ENCODE peak calls at places on chromosomes 5 and 9, in six cellular contexts. W, J, E, Q, G and S are unnamed samples.

GRCh38 chr9:112112519-112112918 is 62.6 kb downstream of the SUSD1 start:
- DNase-seq in W (no peak), J (no peak), E (no peak), Q (no peak), G (no peak), S (no peak)

GRCh38 chr5:14105717-14106435 is 37.3 kb upstream of the TRIO start:
- DNase-seq in W (no peak), J (no peak), E (peak; percentile 22), Q (no peak), G (no peak), S (no peak)

GRCh38 chr9:33273972-33274328 is 9.1 kb downstream of the CHMP5 start:
- DNase-seq in W (no peak), J (no peak), E (no peak), Q (no peak), G (no peak), S (no peak)

GRCh38 chr9:86175223-86175622 is 75.9 kb upstream of the GOLM1 start:
- DNase-seq in W (no peak), J (no peak), E (no peak), Q (no peak), G (no peak), S (no peak)

GRCh38 chr9:34588671-34589370 is 703 bp downstream of the CNTFR start:
- DNase-seq in W (no peak), J (no peak), E (no peak), Q (no peak), G (no peak), S (no peak)

GRCh38 chr5:124583469-124584350 is 162.7 kb downstream of the ZNF608 start:
- DNase-seq in W (no peak), J (no peak), E (peak; percentile 65), Q (peak; percentile 14), G (no peak), S (no peak)

GRCh38 chr9:80158150-80158549 is 586.4 kb downstream of the TLE4 start:
- DNase-seq in W (no peak), J (no peak), E (no peak), Q (no peak), G (no peak), S (no peak)

GRCh38 chr9:100700689-100701318 is 122.9 kb downstream of the CAVIN4 start:
- DNase-seq in W (no peak), J (no peak), E (peak; percentile 27), Q (no peak), G (no peak), S (no peak)

GRCh38 chr5:96344678-96345612 is 88.1 kb downstream of the PCSK1 start:
- DNase-seq in W (no peak), J (no peak), E (peak; percentile 64), Q (peak; percentile 35), G (peak; percentile 25), S (no peak)

GRCh38 chr9:33791117-33791516 is 4.2 kb upstream of the PRSS3 start:
- DNase-seq in W (no peak), J (no peak), E (no peak), Q (peak; percentile 60), G (no peak), S (no peak)

GRCh38 chr9:16867571-16868311 is 2.7 kb downstream of the BNC2 start:
- DNase-seq in W (no peak), J (no peak), E (peak; percentile 3), Q (no peak), G (no peak), S (no peak)

GRCh38 chr9:84297162-84297821 is 43.3 kb downstream of the SLC28A3 start:
- DNase-seq in W (no peak), J (no peak), E (no peak), Q (no peak), G (no peak), S (no peak)

GRCh38 chr5:11854926-11855325 is 49.3 kb downstream of the CTNND2 start:
- DNase-seq in W (no peak), J (no peak), E (no peak), Q (no peak), G (no peak), S (no peak)

GRCh38 chr9:93108301-93109041 is 12.5 kb downstream of the CARD19 start:
- DNase-seq in W (no peak), J (peak; percentile 36), E (no peak), Q (no peak), G (no peak), S (peak; percentile 75)

GRCh38 chr5:117982691-117983090 is 1005.7 kb downstream of the DTWD2 start:
- DNase-seq in W (no peak), J (no peak), E (no peak), Q (no peak), G (no peak), S (no peak)

GRCh38 chr9:129270903-129271431 is 92.9 kb upstream of the IER5L start:
- DNase-seq in W (no peak), J (no peak), E (no peak), Q (peak; percentile 28), G (no peak), S (peak; percentile 36)

GRCh38 chr5:21802869-21803490 is 1050.2 kb downstream of the CDH12 start:
- DNase-seq in W (no peak), J (no peak), E (peak; percentile 18), Q (no peak), G (no peak), S (no peak)

GRCh38 chr9:23551171-23551795 is 274.8 kb downstream of the ELAVL2 start:
- DNase-seq in W (no peak), J (no peak), E (no peak), Q (no peak), G (no peak), S (no peak)

GRCh38 chr9:9170735-9171134 is 1371.2 kb upstream of the DMAC1 start:
- DNase-seq in W (no peak), J (no peak), E (no peak), Q (no peak), G (no peak), S (no peak)

GRCh38 chr5:149904293-149904886 is 40.2 kb downstream of the PDE6A start:
- DNase-seq in W (no peak), J (no peak), E (peak; percentile 51), Q (no peak), G (no peak), S (no peak)

GRCh38 chr5:169754737-169755136 is 117.7 kb downstream of the DOCK2 start:
- DNase-seq in W (no peak), J (no peak), E (no peak), Q (no peak), G (no peak), S (no peak)

GRCh38 chr5:107870984-107871383 is 200.2 kb upstream of the EFNA5 start:
- DNase-seq in W (no peak), J (no peak), E (no peak), Q (no peak), G (no peak), S (no peak)

GRCh38 chr9:90961375-90961774 is 159.8 kb downstream of the SYK start:
- DNase-seq in W (no peak), J (peak; percentile 61), E (no peak), Q (no peak), G (no peak), S (no peak)

GRCh38 chr5:67038817-67039603 is 157.6 kb downstream of the CD180 start:
- DNase-seq in W (no peak), J (no peak), E (peak; percentile 31), Q (no peak), G (no peak), S (no peak)

GRCh38 chr5:83931969-83932368 is 211.3 kb upstream of the HAPLN1 start:
- DNase-seq in W (no peak), J (no peak), E (no peak), Q (no peak), G (no peak), S (no peak)

GRCh38 chr5:1792842-1793266 is 6.8 kb downstream of the MRPL36 start:
- DNase-seq in W (peak; percentile 60), J (peak; percentile 32), E (no peak), Q (peak; percentile 62), G (no peak), S (peak; percentile 30)
- H3K27ac ChIP-seq in W (peak overlapping the region; percentile 51), J (no peak overlapping the region), E (no peak overlapping the region), Q (peak overlapping the region; percentile 32), G (no peak overlapping the region), S (no peak overlapping the region)

DNA sequence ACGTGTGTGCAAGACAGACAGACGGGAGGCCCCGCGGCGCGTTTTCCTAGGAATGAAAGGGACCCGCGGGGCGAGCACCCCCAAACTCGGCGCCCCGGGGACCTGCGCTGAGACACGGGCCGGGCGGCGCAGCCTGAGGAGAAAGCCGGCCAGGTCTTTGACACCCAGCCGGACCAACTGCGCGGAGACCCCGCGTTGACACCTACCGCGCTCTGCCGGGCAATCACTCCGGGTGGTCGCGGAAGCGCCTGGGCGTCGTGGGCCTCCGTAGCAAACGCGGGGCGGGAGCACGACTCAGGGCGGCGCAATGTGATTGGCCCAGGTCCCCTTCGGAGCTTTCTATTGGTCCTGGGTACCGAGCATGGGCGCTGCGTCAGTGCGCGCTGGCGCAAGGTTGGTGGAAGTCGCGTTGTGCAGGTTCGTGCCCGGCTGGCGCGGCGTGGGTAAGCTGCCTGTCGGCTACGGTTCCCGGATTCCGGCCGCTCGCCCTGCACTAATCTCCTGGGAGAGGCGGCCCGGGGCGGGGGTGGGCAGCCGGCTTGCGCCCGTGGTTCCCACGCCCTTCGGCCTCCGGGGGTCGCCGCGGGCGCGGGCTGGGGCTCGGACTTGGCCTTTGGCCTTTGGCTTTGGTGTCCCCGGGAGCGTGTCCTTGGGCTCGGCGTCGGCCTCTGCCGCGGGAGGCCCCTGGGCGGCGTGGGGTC is at the start of the genes FASTKD3 and MTRR:
- DNase-seq in W (peak; percentile 79), J (peak; percentile 95), E (peak; percentile 84), Q (peak; percentile 95), G (peak; percentile 93), S (peak; percentile 98)
- H3K4me3 ChIP-seq in W (peak within 1 kb of the TSS; percentile 97), J (peak within 1 kb of the TSS; percentile 90), E (peak within 1 kb of the TSS; percentile 89), Q (peak within 1 kb of the TSS; percentile 96), G (peak within 1 kb of the TSS; percentile 98), S (peak within 1 kb of the TSS; percentile 64)

DNA sequence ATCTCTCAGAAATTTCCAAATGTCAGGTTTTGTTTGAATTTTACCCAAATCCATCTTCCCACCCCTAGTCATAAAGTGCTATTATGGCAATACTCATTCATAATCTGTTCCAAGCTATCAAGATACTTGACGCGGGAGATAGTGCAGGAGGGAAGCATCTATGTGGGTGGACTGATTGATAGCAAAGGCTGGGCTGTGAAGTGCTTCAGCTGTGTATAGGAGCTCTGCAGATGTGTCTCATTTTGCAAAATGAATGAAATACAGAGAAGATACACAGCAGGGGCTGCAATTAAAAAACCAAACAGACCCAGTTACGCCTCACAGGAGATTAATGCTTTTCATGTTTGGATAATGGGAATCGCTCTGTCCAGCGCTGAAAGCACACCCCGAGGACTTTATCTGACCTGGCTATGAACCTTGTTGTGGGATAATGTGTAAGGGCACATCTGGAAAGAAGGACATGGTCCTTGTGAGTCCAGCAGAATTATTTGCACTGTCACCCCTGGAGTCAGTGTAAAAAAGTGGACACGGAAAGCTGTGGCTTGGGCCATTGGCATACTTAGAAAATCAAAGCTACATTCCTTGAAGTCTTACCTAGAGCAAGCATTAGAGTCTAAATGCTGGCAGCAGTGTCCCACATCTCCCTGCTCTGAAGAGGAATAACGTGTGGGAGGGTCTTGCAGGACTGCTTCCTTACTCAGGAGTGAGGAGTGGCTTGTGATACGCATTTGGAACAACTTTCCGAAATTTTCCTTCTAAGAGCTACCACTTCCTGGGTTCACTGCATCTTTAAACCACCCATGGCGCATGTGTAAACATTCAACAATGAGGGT is 2.5 kb downstream of the SH3RF2 start:
- DNase-seq in W (no peak), J (no peak), E (no peak), Q (no peak), G (no peak), S (no peak)
- H3K4me1 ChIP-seq in W (no peaks in the 10 kb centered on the region), J (no peaks in the 10 kb centered on the region), E (peaks cover 85% of the 10 kb centered on the region), Q (peaks cover 20% of the 10 kb centered on the region), G (peaks cover 39% of the 10 kb centered on the region), S (peaks cover 5% of the 10 kb centered on the region)

DNA sequence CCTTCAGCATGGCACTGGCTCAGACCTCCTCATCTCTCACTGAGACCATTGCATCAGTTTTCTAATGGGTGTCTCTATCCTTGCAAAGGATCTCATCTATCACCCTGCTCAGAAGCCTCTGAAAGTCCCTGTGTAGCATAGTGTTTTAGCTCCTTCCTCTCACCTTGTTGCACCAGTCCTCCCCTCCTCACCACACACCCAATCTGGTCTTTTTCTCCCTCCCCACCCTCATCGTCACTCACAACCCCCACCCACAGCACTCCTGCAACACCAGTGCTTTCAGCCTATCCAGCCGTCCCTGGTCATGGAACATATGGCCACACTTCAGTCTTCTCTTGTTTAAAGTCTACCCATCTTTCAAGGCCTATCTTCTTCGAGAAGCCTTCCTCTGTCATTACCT is 74.5 kb downstream of the ANGPTL2 start:
- DNase-seq in W (no peak), J (no peak), E (no peak), Q (no peak), G (no peak), S (no peak)
- H3K27ac ChIP-seq in W (no peak overlapping the region), J (peak overlapping the region; percentile 71), E (no peak overlapping the region), Q (no peak overlapping the region), G (peak overlapping the region; percentile 16), S (no peak overlapping the region)